ENCODE peak calls at places on chromosomes 5 and 9, in five cellular contexts. T is kidney, A is upper lobe of right lung, K is WERI-Rb-1, J is tibial artery. Z is an unnamed sample.

GRCh38 chr5:15902050-15902449 is 277.5 kb downstream of the MARCHF11 start:
- DNase-seq in T (no peak), A (no peak), K (no peak), J (no peak), Z (no peak)

GRCh38 chr9:5799314-5799713 is 33.6 kb downstream of the ERMP1 start:
- DNase-seq in T (no peak), A (no peak), K (no peak), J (no peak), Z (no peak)

GRCh38 chr5:124651663-124652513 is 94.6 kb downstream of the ZNF608 start:
- DNase-seq in T (peak), A (peak), K (peak), J (peak), Z (peak)

GRCh38 chr5:41095324-41096101 is 24.4 kb upstream of the MROH2B start:
- DNase-seq in T (no peak), A (no peak), K (no peak), J (no peak), Z (no peak)

GRCh38 chr9:76697554-76697953 is 66.7 kb upstream of the PCA3 start:
- DNase-seq in T (no peak), A (no peak), K (no peak), J (no peak), Z (no peak)

GRCh38 chr9:109320338-109320733 is 523 bp downstream of the EPB41L4B start:
- DNase-seq in T (no peak), A (no peak), K (no peak), J (no peak), Z (no peak)

GRCh38 chr9:94005272-94005901 is 50.2 kb upstream of the BARX1 start:
- DNase-seq in T (no peak), A (no peak), K (no peak), J (no peak), Z (peak)

GRCh38 chr9:21317956-21318923 is 13.1 kb upstream of the IFNA5 start:
- DNase-seq in T (no peak), A (no peak), K (peak), J (no peak), Z (peak)

GRCh38 chr9:136853596-136854112 is 1.5 kb downstream of the MAMDC4 start:
- DNase-seq in T (peak), A (no peak), K (no peak), J (peak), Z (peak)

GRCh38 chr9:83188272-83188671 is 125.3 kb upstream of the RASEF start:
- DNase-seq in T (no peak), A (no peak), K (no peak), J (no peak), Z (no peak)

GRCh38 chr9:83182071-83182470 is 119.1 kb upstream of the RASEF start:
- DNase-seq in T (no peak), A (no peak), K (no peak), J (no peak), Z (no peak)

GRCh38 chr9:83191154-83191553 is 128.2 kb upstream of the RASEF start:
- DNase-seq in T (no peak), A (no peak), K (no peak), J (no peak), Z (no peak)

GRCh38 chr9:83186354-83186753 is 123.4 kb upstream of the RASEF start:
- DNase-seq in T (no peak), A (no peak), K (no peak), J (no peak), Z (no peak)

GRCh38 chr9:83185517-83186192 is 122.7 kb upstream of the RASEF start:
- DNase-seq in T (no peak), A (no peak), K (peak), J (no peak), Z (no peak)
- H3K4me3 ChIP-seq in T (no peak), A (no peak), K (peak), J (no peak), Z (no peak)

DNA sequence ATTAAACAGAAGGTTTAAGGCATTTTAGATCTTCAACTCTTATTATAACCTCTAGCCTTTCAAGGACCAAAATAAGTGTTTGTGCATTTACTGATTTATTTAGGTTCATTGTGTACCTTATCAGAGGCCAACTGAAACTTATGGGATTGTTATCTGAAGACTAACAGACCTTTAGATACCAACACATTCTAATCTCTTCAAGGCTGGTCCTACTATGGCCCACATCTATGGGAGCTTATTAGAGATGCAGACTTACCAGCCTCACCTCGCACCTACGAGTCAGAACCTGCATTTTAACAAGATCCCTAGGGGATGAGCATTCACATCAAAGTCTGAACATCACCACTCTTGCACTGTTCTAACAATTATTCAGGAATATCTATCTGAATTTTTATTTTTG is 1.9 kb downstream of the IARS1 start:
- DNase-seq in T (no peak), A (no peak), K (no peak), J (no peak), Z (no peak)
- H3K4me3 ChIP-seq in T (no peak), A (no peak), K (no peak), J (no peak), Z (no peak)

DNA sequence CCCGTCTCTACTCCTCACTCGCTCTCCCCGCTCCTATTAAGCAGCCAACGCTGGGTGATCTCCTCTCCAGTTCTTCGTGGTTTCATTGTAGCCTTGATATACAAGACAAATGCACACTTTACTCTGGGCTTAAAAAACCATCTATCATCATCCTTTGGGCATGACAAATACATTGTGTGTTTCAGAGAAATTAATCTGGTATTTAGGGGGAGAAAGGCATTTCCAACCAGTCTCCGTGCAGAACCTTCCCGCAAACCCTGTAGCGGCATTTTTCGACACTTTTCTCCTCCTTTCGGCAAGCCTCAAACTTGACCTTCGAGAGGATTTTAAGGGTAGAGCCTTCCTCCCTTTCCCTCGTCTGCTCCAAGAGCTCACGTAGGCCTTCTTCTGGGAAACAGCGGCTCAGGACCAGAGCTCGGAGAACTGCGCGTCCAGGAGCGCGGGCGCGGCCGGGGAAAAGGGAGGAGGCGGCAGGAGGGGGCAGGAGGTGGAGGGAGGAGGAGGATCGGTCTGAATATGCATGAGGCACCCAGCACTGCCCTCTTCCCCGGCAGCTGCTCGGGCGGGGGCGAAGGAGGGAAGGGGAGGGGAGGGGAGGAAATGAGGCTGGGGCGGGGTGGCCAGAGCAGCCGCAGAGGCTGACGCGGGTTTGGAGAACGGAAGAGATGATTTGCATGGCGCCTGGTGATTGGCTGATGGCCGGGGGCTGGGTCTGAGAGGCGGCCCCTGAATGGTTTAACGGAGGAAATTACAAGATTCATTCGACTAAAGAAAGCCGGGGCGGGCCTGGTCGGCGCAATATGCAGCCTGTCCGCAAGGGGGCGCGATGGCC is 127.6 kb downstream of the TMEM161B start:
- DNase-seq in T (peak), A (peak), K (peak), J (peak), Z (peak)
- H3K4me3 ChIP-seq in T (peak), A (peak), K (peak), J (peak), Z (peak)

GRCh38 chr9:25678846-25679360 is 659 bp upstream of the TUSC1 start:
- DNase-seq in T (no peak), A (no peak), K (no peak), J (no peak), Z (no peak)
- H3K4me3 ChIP-seq in T (peak), A (peak), K (no peak), J (peak), Z (peak)

GRCh38 chr9:104923740-104924139 is 4.2 kb downstream of the ABCA1 start:
- DNase-seq in T (no peak), A (no peak), K (no peak), J (no peak), Z (no peak)

GRCh38 chr9:104927912-104928740 is at the start of gene ABCA1:
- DNase-seq in T (peak), A (peak), K (peak), J (peak), Z (peak)

GRCh38 chr9:104931256-104931655 is 3.3 kb upstream of the ABCA1 start:
- DNase-seq in T (no peak), A (no peak), K (no peak), J (no peak), Z (no peak)

GRCh38 chr9:104923289-104923688 is 4.7 kb downstream of the ABCA1 start:
- DNase-seq in T (no peak), A (no peak), K (no peak), J (no peak), Z (no peak)

DNA sequence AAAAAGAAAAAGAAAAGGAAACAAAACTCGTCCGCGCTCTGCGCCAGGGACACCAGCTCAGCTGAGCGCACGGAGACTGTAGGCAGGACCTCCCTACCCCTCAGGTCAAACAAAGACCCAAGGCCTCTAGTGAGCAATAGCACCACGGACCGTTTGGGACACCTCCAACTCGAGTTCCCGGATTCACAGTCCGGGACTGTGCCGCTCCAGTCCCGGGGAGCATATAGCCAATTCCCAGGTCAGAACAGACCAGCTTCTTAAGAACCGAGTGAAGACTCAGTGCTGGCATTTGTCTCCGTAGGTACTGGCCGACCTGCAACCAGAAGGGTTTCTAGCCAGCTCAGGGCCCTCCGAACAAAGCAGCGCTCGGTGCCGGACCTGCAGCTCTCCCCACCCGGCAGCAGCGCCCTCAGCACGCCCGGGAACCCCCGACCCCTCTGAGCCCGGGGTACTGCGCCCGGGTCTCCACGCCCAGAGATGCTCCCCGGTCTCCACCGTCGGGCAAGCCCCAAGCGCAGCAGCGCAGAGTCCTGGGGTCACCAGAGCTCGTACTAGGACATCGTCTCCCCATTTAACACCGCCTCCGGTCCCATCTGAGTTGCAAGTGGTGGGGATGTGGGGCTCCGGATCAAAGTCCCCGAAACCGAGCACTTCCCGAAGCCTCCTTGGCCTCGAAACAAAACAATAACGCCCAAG is 591 bp downstream of the ABCA1 start:
- DNase-seq in T (peak), A (peak), K (peak), J (peak), Z (peak)
- H3K4me3 ChIP-seq in T (peak), A (peak), K (peak), J (peak), Z (peak)

DNA sequence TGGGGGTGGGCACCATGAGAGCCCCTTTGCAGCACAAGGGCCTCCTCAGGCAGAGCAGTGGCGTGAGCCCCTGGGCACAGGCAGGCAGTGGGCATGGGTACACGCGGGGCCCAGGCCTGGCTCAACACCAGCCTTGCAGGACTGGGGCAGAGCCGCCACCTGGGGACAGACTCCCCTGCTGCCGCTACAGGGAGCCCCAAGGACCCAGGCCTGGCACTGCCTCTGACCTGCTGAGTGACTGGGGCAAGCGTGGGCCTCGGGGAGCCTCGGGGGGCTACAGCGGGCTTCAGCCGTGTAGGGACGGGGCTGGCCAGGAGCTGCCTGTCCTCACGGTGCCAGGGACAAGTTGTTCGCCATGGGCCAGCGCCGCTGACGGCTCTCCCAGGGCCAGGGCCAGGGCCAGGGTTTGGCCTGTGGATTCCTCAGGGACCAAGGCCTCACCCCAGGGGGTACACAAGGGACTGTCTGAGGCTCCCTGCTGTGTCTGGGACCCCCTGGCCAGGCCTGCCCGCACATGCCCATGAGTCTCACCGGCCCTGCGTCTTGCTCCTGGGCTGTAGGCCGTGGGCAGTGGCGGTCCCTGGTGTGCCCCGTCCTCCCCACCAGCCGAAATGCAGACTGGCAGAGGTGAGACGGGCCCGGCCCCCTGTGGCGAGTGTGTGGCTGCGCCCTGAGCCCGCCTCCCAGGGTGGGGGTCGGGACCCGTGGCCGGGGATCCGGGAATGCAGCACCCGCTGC is 42.5 kb downstream of the KCNT1 start:
- DNase-seq in T (no peak), A (no peak), K (no peak), J (no peak), Z (no peak)
- H3K4me3 ChIP-seq in T (no peak), A (no peak), K (no peak), J (no peak), Z (no peak)

GRCh38 chr9:37035472-37036236 is 1.6 kb upstream of the PAX5 start:
- DNase-seq in T (no peak), A (no peak), K (no peak), J (no peak), Z (no peak)
- H3K4me3 ChIP-seq in T (no peak), A (no peak), K (no peak), J (no peak), Z (no peak)

Z was measured in colonic mucosa.